ENCODE peak calls at places on chromosomes 7 and 10, in six cellular contexts. One of them, this sample, is unnamed.

GRCh38 chr10:106175760-106176377 is 988.6 kb downstream of the SORCS1 start:
- DNase-seq in H1: no peak
- DNase-seq in IMR-90: no peak
- DNase-seq in mesenchymal stem cell: no peak
- DNase-seq in mesendoderm: peak; percentile 21
- DNase-seq in H9: no peak
- DNase-seq in this sample: no peak

GRCh38 chr10:48658243-48658888 is 26.3 kb upstream of the WDFY4 start:
- DNase-seq in IMR-90: peak; percentile 58
- DNase-seq in mesenchymal stem cell: peak; percentile 67
- DNase-seq in H1: peak; percentile 49
- DNase-seq in H9: peak; percentile 86
- DNase-seq in mesendoderm: peak; percentile 83
- DNase-seq in this sample: peak; percentile 84

GRCh38 chr10:62687230-62687748 is 117.2 kb upstream of the ADO start:
- DNase-seq in IMR-90: peak; percentile 38
- DNase-seq in H9: no peak
- DNase-seq in H1: no peak
- DNase-seq in mesenchymal stem cell: no peak
- DNase-seq in mesendoderm: no peak
- DNase-seq in this sample: no peak

GRCh38 chr7:29285451-29285807 is 90.9 kb downstream of the CHN2 start:
- DNase-seq in IMR-90: peak; percentile 37
- DNase-seq in H9: no peak
- DNase-seq in H1: no peak
- DNase-seq in mesendoderm: no peak
- DNase-seq in mesenchymal stem cell: peak; percentile 90
- DNase-seq in this sample: no peak

GRCh38 chr7:120920588-120920987 is 30.0 kb upstream of the ING3 start:
- DNase-seq in H9: no peak
- DNase-seq in H1: no peak
- DNase-seq in IMR-90: no peak
- DNase-seq in mesendoderm: no peak
- DNase-seq in mesenchymal stem cell: no peak
- DNase-seq in this sample: no peak

GRCh38 chr10:92572362-92573090 is 1.4 kb downstream of the IDE start:
- DNase-seq in mesenchymal stem cell: no peak
- DNase-seq in H1: no peak
- DNase-seq in IMR-90: no peak
- DNase-seq in H9: no peak
- DNase-seq in mesendoderm: no peak
- DNase-seq in this sample: no peak

GRCh38 chr10:28214185-28214584 is 88.7 kb downstream of the MPP7 start:
- DNase-seq in H1: no peak
- DNase-seq in mesendoderm: no peak
- DNase-seq in IMR-90: no peak
- DNase-seq in H9: no peak
- DNase-seq in mesenchymal stem cell: no peak
- DNase-seq in this sample: no peak

GRCh38 chr10:63681965-63682704 is 160.9 kb downstream of the REEP3 start:
- DNase-seq in H9: no peak
- DNase-seq in IMR-90: peak; percentile 87
- DNase-seq in H1: no peak
- DNase-seq in mesendoderm: no peak
- DNase-seq in mesenchymal stem cell: peak; percentile 97
- DNase-seq in this sample: no peak

GRCh38 chr10:49272251-49273081 is 26.5 kb upstream of the C10orf71 start:
- DNase-seq in H9: peak; percentile 17
- DNase-seq in IMR-90: peak; percentile 4
- DNase-seq in mesendoderm: no peak
- DNase-seq in mesenchymal stem cell: peak; percentile 22
- DNase-seq in H1: no peak
- DNase-seq in this sample: no peak

GRCh38 chr7:135188298-135188984 is 17.9 kb upstream of the CYREN start:
- DNase-seq in H1: no peak
- DNase-seq in mesendoderm: no peak
- DNase-seq in IMR-90: no peak
- DNase-seq in H9: no peak
- DNase-seq in mesenchymal stem cell: no peak
- DNase-seq in this sample: no peak

GRCh38 chr10:67670401-67670800 is 25.6 kb downstream of the CTNNA3 start:
- DNase-seq in H1: no peak
- DNase-seq in mesenchymal stem cell: no peak
- DNase-seq in H9: no peak
- DNase-seq in mesendoderm: no peak
- DNase-seq in IMR-90: peak; percentile 16
- DNase-seq in this sample: no peak

GRCh38 chr10:96971324-96971723 is 139.2 kb downstream of the LCOR start:
- DNase-seq in mesendoderm: no peak
- DNase-seq in mesenchymal stem cell: no peak
- DNase-seq in IMR-90: no peak
- DNase-seq in H9: no peak
- DNase-seq in H1: no peak
- DNase-seq in this sample: no peak

DNA sequence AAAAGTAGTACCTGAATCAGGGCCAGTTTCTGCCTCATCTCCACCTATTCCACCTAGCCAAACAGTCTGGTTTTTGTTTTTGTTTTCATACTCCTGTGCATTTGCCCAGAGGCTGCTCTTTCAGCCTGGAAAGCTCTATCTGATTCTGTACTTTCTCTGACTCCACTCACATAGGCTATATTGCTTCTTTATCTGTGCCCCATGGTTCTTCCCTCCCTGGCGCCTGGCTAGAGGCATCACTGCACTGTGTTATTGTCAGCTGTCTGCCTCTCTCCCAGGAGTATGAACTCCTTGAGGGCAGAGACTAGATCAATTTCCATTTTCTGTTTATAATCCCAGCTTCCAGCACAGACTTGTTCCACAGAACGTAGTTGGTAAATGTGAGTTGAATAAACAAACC is 5.1 kb upstream of the LMOD2 start:
- DNase-seq in mesenchymal stem cell: no peak
- DNase-seq in IMR-90: no peak
- DNase-seq in mesendoderm: no peak
- DNase-seq in H9: no peak
- DNase-seq in H1: no peak
- DNase-seq in this sample: no peak
- H2BK15ac ChIP-seq in mesenchymal stem cell: no peak overlapping the region
- H2BK15ac ChIP-seq in IMR-90: no peak overlapping the region
- H2BK15ac ChIP-seq in mesendoderm: no peak overlapping the region
- H2BK15ac ChIP-seq in H9: no peak overlapping the region
- H2BK15ac ChIP-seq in H1: no peak overlapping the region
- H2BK15ac ChIP-seq in this sample: no peak overlapping the region

DNA sequence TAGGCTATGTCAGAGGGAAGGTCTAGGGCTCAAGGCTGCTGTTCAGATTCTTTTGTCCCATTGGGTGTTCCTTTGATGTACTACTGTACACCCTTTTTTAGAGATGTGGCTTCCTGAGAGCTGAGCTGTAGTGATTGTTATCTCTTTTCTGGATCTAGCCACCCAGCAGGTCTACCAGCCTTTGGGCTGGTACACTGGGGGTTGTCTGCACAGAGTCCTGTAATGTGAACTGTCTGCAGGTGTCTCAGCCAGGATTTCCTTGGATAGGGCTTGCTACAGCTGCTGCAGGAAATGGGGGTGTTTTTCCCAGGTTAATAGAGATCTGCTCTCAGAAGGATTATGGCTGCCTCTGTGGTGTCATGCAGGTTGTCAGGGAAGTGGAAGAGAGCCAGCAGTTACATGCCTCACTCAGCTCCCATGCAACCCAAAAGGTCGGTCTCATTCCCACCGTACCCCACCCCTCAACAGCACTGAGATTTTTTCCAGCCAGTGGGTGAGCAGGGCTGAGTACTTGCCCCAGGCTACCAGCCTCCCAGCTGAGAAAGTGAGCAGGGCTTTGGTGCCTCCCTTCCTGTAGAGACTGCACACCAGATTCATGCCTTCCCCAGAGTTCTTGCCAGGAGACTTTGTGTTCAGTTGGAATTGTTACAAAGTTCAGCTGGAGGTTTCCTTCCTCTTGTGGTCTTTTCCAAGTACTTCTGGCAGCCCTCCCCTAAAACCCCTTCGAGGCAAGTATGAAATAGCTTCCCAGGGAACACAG is 63.3 kb downstream of the ZNF107 start:
- DNase-seq in mesenchymal stem cell: no peak
- DNase-seq in mesendoderm: no peak
- DNase-seq in H9: no peak
- DNase-seq in H1: no peak
- DNase-seq in IMR-90: no peak
- DNase-seq in this sample: no peak
- H2BK15ac ChIP-seq in mesenchymal stem cell: no peak overlapping the region
- H2BK15ac ChIP-seq in mesendoderm: no peak overlapping the region
- H2BK15ac ChIP-seq in H9: no peak overlapping the region
- H2BK15ac ChIP-seq in H1: no peak overlapping the region
- H2BK15ac ChIP-seq in IMR-90: no peak overlapping the region
- H2BK15ac ChIP-seq in this sample: no peak overlapping the region

DNA sequence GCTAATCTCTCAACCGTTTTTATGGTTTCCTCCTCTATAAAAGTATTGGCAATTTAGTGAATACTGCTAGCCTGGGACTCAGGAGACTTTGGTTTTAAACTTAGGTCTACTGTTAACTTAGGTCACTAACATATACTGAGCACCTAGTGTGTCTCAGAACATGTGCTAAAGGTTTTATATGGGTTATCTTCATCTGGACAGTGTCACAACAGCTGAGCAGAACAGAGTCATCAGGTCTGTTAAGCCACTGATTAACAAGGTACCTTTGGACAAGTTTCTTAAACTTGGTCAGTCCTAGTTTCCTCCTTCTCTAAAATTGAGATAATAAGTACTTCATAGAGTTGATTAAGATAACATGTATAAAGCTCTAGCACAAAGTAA is 30.6 kb downstream of the NET1 start:
- DNase-seq in H1: no peak
- DNase-seq in mesenchymal stem cell: no peak
- DNase-seq in mesendoderm: no peak
- DNase-seq in IMR-90: no peak
- DNase-seq in H9: no peak
- DNase-seq in this sample: no peak
- H2BK15ac ChIP-seq in H1: no peak overlapping the region
- H2BK15ac ChIP-seq in mesenchymal stem cell: no peak overlapping the region
- H2BK15ac ChIP-seq in mesendoderm: no peak overlapping the region
- H2BK15ac ChIP-seq in IMR-90: no peak overlapping the region
- H2BK15ac ChIP-seq in H9: no peak overlapping the region
- H2BK15ac ChIP-seq in this sample: no peak overlapping the region

GRCh38 chr10:131230166-131230565 is 81.4 kb downstream of the TCERG1L start:
- DNase-seq in H1: no peak
- DNase-seq in mesendoderm: no peak
- DNase-seq in H9: no peak
- DNase-seq in IMR-90: no peak
- DNase-seq in mesenchymal stem cell: no peak
- DNase-seq in this sample: no peak

GRCh38 chr10:131230641-131231322 is 80.7 kb downstream of the TCERG1L start:
- DNase-seq in mesendoderm: no peak
- DNase-seq in H9: no peak
- DNase-seq in H1: no peak
- DNase-seq in mesenchymal stem cell: no peak
- DNase-seq in IMR-90: no peak
- DNase-seq in this sample: no peak

GRCh38 chr10:131231965-131232541 is 79.5 kb downstream of the TCERG1L start:
- DNase-seq in H1: no peak
- DNase-seq in mesendoderm: peak; percentile 25
- DNase-seq in mesenchymal stem cell: no peak
- DNase-seq in IMR-90: no peak
- DNase-seq in H9: no peak
- DNase-seq in this sample: no peak

GRCh38 chr10:131231323-131231964 is 80.1 kb downstream of the TCERG1L start:
- DNase-seq in mesenchymal stem cell: no peak
- DNase-seq in mesendoderm: no peak
- DNase-seq in H9: no peak
- DNase-seq in H1: no peak
- DNase-seq in IMR-90: no peak
- DNase-seq in this sample: no peak

DNA sequence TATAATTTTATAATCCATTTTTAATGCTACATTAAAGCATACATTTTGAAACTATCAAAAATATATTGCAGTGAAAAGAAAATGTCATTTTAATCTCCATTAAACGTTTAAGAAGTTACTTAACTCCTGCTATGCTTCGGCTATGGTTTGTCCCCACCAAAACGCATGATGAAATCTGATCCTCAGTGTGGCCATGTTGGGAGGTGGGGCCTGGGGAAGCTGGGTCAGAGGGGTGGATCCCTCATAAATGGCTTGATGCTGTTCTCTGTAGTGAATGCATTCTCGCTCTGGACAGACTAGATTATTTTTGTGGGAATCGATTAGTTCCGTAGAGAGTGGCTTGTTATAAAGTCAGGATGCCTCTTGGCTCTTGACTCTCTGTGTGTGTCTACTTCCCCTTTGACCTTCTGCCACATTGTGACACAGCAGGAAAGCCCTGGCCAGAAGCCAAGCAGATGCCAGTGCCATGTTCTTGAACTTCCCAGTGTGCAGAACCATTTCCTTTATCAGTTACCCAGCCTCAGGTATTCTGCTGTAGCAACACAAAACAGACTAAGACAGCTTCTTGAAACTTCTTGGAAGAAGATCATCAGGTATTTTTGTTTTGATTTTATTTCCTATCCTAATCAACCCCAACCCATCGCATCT is 77.8 kb downstream of the TCERG1L start:
- DNase-seq in H9: no peak
- DNase-seq in IMR-90: no peak
- DNase-seq in mesendoderm: peak; percentile 35
- DNase-seq in H1: no peak
- DNase-seq in mesenchymal stem cell: no peak
- DNase-seq in this sample: no peak
- H2BK15ac ChIP-seq in H9: no peak overlapping the region
- H2BK15ac ChIP-seq in IMR-90: no peak overlapping the region
- H2BK15ac ChIP-seq in mesendoderm: no peak overlapping the region
- H2BK15ac ChIP-seq in H1: no peak overlapping the region
- H2BK15ac ChIP-seq in mesenchymal stem cell: no peak overlapping the region
- H2BK15ac ChIP-seq in this sample: no peak overlapping the region

DNA sequence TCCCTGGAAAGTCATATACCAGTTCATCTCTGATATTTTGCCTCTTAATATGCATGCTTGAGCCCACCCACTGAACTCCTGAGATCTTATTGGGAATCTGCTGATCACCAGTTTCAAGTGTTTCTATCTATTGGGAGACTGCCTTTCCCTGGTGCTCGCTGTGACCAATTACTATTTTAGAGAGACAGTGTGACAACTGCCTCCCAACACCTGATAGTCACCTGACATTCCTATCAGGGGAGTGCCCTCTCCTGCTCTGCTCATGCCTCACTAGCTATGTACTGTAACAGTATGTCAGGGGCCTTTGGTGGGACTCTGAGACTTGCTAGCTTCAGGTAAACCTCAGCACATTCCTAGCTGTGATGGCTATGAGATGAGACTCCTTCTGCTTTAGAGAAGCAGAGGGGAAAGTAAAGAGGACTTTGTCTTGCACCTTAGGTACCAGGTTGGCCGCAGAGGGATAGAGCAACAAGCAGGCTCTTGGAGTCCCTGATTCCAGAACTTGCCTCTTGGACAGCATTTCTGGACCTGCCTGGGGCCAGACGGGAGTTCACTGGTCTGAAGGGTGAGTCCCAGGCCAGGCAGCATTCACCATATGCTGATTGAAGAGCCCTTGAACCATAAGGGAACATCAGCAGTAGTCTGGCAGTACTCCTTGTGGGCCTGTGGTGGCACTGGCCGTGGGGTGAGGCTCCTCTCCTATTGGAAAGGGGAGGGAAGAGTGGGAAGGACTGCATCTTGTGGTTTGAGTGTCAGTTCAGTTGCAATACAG is 34.4 kb upstream of the ARHGAP12 start:
- DNase-seq in H1: no peak
- DNase-seq in H9: no peak
- DNase-seq in mesendoderm: peak; percentile 50
- DNase-seq in IMR-90: no peak
- DNase-seq in mesenchymal stem cell: no peak
- DNase-seq in this sample: no peak
- H2BK15ac ChIP-seq in H1: no peak overlapping the region
- H2BK15ac ChIP-seq in H9: no peak overlapping the region
- H2BK15ac ChIP-seq in mesendoderm: no peak overlapping the region
- H2BK15ac ChIP-seq in IMR-90: no peak overlapping the region
- H2BK15ac ChIP-seq in mesenchymal stem cell: no peak overlapping the region
- H2BK15ac ChIP-seq in this sample: no peak overlapping the region

This sample was measured in neuronal stem cell.